ENCODE peak calls at places on chromosome 17, in seven cellular contexts. Z is H9, L is neuronal stem cell, H is H1, N is IMR-90, T is mesendoderm, M is mesenchymal stem cell. S is an unnamed sample.

GRCh38 chr17:67995568-67996191 is 589 bp downstream of the C17orf58 start:
- DNase-seq in Z (peak; percentile 63), L (peak; percentile 23), H (peak; percentile 66), N (no peak), T (peak; percentile 44), M (peak; percentile 46), S (no peak)

GRCh38 chr17:41507315-41507880 is 2.0 kb upstream of the KRT13 start:
- DNase-seq in Z (no peak), L (no peak), H (no peak), N (no peak), T (no peak), M (no peak), S (no peak)

GRCh38 chr17:58455491-58455890 is 32.7 kb downstream of the HSF5 start:
- DNase-seq in Z (no peak), L (no peak), H (no peak), N (no peak), T (no peak), M (no peak), S (no peak)

GRCh38 chr17:81510798-81511549 is 1.6 kb downstream of the ACTG1 start:
- DNase-seq in Z (peak; percentile 44), L (no peak), H (no peak), N (no peak), T (no peak), M (no peak), S (no peak)

GRCh38 chr17:59332890-59333377 is 1.5 kb downstream of the YPEL2 start:
- DNase-seq in Z (no peak), L (no peak), H (no peak), N (peak; percentile 11), T (no peak), M (peak; percentile 58), S (no peak)

GRCh38 chr17:60645918-60646523 is 31.6 kb upstream of the BCAS3 start:
- DNase-seq in Z (no peak), L (no peak), H (no peak), N (no peak), T (no peak), M (no peak), S (no peak)

GRCh38 chr17:6470751-6471521 is 26.7 kb downstream of the PIMREG start:
- DNase-seq in Z (no peak), L (no peak), H (no peak), N (no peak), T (no peak), M (no peak), S (no peak)

GRCh38 chr17:76414334-76415295 is 30.2 kb downstream of the SPHK1 start:
- DNase-seq in Z (no peak), L (no peak), H (no peak), N (peak; percentile 69), T (peak; percentile 27), M (peak; percentile 29), S (no peak)

GRCh38 chr17:78641243-78641642 is 64.0 kb upstream of the DNAH17 start:
- DNase-seq in Z (no peak), L (no peak), H (no peak), N (no peak), T (no peak), M (no peak), S (peak; percentile 84)

GRCh38 chr17:35969558-35970442 is 11.5 kb downstream of the CCL16 start:
- DNase-seq in Z (peak; percentile 90), L (peak; percentile 86), H (peak; percentile 87), N (peak; percentile 73), T (peak; percentile 87), M (peak; percentile 73), S (peak; percentile 94)
- H2AK5ac ChIP-seq in Z (no peak overlapping the region), L (no peak overlapping the region), H (no peak overlapping the region), N (no peak overlapping the region), T (no peak overlapping the region), M (no peak overlapping the region), S (no peak overlapping the region)

DNA sequence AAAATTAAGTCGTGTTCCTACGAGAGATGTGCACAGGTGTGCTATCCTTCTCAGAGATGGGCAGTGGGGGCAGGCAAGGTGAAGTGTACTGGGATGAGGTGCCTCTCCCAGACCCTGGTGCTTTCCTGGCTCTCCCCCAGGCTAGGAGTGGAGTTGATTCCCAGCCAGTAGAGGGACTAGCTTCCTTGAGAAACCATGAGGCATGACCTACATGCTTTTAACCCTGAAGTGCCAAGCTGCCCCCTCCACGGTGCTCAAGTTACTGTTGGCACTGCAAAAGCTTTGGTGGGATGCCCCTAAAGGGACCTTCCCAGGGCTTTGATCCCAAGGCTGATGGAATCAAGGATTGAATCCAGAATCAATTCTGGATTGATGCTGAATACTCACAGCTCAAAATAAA is 47.0 kb upstream of the SREBF1 start:
- DNase-seq in Z (no peak), L (no peak), H (no peak), N (no peak), T (no peak), M (no peak), S (no peak)
- H3K18ac ChIP-seq in Z (no peak overlapping the region), L (no peak overlapping the region), H (no peak overlapping the region), N (no peak overlapping the region), T (no peak overlapping the region), M (no peak overlapping the region), S (no peak overlapping the region)

DNA sequence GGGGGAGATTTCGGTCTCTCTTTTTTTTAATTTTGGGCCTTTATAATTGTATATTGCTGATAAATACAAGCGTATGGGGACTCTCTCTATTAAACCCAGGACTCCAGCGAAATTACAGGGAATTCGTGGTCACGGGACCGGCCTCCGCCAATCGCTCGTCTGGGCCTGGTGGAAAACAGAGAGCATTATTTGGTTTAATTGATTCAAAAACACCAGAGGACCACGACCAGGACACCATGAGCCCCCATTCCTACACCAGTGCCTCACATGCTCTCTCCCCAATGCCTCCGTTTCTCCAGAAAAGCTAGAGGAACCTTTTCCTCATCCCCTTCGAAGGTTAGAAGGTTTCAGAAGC is at the start of gene HOXB2:
- DNase-seq in Z (no peak), L (no peak), H (no peak), N (peak; percentile 77), T (no peak), M (peak; percentile 87), S (no peak)
- H3K9ac ChIP-seq in Z (no peak within 1 kb of the TSS), L (no peak within 1 kb of the TSS), H (no peak within 1 kb of the TSS), N (peak within 1 kb of the TSS; percentile 100), T (peak within 1 kb of the TSS; percentile 34), M (peak within 1 kb of the TSS; percentile 100), S (peak within 1 kb of the TSS; percentile 85)

DNA sequence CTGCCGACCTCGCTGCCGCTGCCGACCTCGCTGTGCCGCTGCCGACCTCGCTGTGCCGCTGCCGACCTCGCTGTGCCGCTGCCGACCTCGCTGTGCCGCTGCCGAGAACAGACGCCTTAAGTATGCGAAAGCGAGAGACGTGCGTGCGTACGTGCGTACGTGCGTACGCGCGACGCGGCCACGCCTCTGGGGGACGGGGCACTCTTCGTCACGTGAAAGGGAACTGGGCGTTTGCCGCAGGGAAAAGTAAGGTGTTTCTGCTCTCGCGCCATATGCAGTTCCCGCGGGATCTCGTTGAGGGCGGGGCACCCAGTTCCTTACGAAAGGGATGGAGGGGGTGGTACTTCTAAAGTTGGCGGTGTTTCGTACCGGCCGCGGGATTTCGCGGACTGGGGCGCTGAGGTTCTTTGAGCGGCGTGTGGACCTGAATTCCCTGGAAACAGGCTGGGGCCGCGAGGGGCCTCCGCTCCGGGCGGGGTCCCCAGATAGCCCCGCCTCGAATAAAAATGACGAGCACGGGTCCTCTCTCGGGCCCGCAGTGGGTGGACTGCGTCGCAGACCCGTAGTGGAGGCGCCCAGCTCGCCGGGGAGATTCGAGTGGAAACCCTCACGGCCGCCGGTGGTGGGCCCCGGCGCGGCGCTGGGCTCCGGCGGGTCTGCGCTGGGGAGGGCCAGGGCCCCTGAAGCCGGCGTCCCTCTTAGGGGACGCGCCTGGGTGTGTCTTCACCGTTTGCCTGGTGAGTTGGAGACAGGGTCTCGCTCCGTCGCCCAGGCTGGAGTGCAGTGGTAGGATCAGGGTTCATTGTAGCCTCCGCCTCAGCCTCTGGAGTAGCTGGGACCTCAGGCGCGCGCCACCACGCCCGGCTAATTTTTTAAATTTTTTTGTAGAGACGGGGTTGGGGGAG is at the start of gene EIF4A3:
- DNase-seq in Z (peak; percentile 100), L (peak; percentile 98), H (peak; percentile 97), N (peak; percentile 99), T (peak; percentile 100), M (peak; percentile 99), S (peak; percentile 99)
- H2AK5ac ChIP-seq in Z (no peak within 1 kb of the TSS), L (peak within 1 kb of the TSS; percentile 34), H (peak within 1 kb of the TSS; percentile 9), N (peak within 1 kb of the TSS; percentile 97), T (no peak within 1 kb of the TSS), M (no peak within 1 kb of the TSS), S (peak within 1 kb of the TSS; percentile 9)

GRCh38 chr17:17789410-17789809 is 47.4 kb downstream of the SREBF1 start:
- DNase-seq in Z (no peak), L (no peak), H (no peak), N (no peak), T (no peak), M (no peak), S (no peak)
- H3K18ac ChIP-seq in Z (no peak overlapping the region), L (peak overlapping the region; percentile 68), H (no peak overlapping the region), N (no peak overlapping the region), T (no peak overlapping the region), M (no peak overlapping the region), S (no peak overlapping the region)

S was measured in trophoblast cell.